ENCODE peak calls at places on chromosomes 4 and X, in six cellular contexts. D is Karpas-422, Q is mesendoderm, O is heart right ventricle, W is naive B cell, L is stomach. G is an unnamed sample.

GRCh38 chr4:119816473-119816872 is 187.9 kb upstream of the PDE5A start:
- DNase-seq in D (no peak), Q (no peak), O (no peak), W (no peak), L (no peak), G (no peak)

GRCh38 chr4:87851332-87851731 is 18.6 kb downstream of the MEPE start:
- DNase-seq in D (no peak), Q (no peak), O (no peak), W (no peak), L (no peak), G (no peak)

GRCh38 chrX:135087867-135088266 is 32.5 kb downstream of the ETDB start:
- DNase-seq in D (no peak), Q (no peak), O (no peak), W (no peak), L (no peak), G (no peak)

GRCh38 chrX:16465081-16465876 is 184.7 kb upstream of the S100G start:
- DNase-seq in D (no peak), Q (peak), O (no peak), W (no peak), L (no peak), G (no peak)

GRCh38 chr4:1208266-1208961 is 36.0 kb upstream of the SPON2 start:
- DNase-seq in D (no peak), Q (no peak), O (peak), W (no peak), L (no peak), G (no peak)

GRCh38 chrX:23389196-23389792 is 54.6 kb downstream of the PTCHD1 start:
- DNase-seq in D (no peak), Q (peak), O (no peak), W (no peak), L (no peak), G (peak)

GRCh38 chr4:139532951-139533350 is 23.1 kb downstream of the SETD7 start:
- DNase-seq in D (no peak), Q (no peak), O (no peak), W (no peak), L (no peak), G (no peak)

GRCh38 chrX:50643525-50644137 is 170.4 kb downstream of the SHROOM4 start:
- DNase-seq in D (no peak), Q (no peak), O (peak), W (no peak), L (no peak), G (no peak)

GRCh38 chr4:151417766-151418376 is 8.9 kb downstream of the FHIP1A start:
- DNase-seq in D (no peak), Q (peak), O (no peak), W (no peak), L (no peak), G (no peak)

GRCh38 chr4:73988096-73988495 is at the start of gene PPBP:
- DNase-seq in D (no peak), Q (no peak), O (no peak), W (no peak), L (no peak), G (no peak)

GRCh38 chr4:89275587-89275986 is 32.0 kb downstream of the GPRIN3 start:
- DNase-seq in D (no peak), Q (no peak), O (no peak), W (no peak), L (peak), G (no peak)

GRCh38 chrX:42087960-42088359 is 164.6 kb upstream of the CASK start:
- DNase-seq in D (no peak), Q (no peak), O (no peak), W (no peak), L (no peak), G (no peak)

GRCh38 chr4:7441201-7441600 is 6.5 kb upstream of the PSAPL1 start:
- DNase-seq in D (no peak), Q (no peak), O (no peak), W (no peak), L (no peak), G (no peak)

GRCh38 chrX:66046612-66047235 is 6.8 kb upstream of the VSIG4 start:
- DNase-seq in D (peak), Q (no peak), O (no peak), W (peak), L (no peak), G (no peak)

GRCh38 chr4:6840062-6840976 is 57.8 kb downstream of the KIAA0232 start:
- DNase-seq in D (no peak), Q (peak), O (no peak), W (no peak), L (no peak), G (no peak)

GRCh38 chrX:39497717-39498265 is 600.0 kb downstream of the BCOR start:
- DNase-seq in D (no peak), Q (no peak), O (no peak), W (no peak), L (no peak), G (no peak)

GRCh38 chr4:53463340-53463739 is 85.9 kb downstream of the FIP1L1 start:
- DNase-seq in D (no peak), Q (no peak), O (no peak), W (no peak), L (no peak), G (no peak)

GRCh38 chrX:139720136-139720535 is 12.2 kb upstream of the MCF2 start:
- DNase-seq in D (no peak), Q (peak), O (no peak), W (no peak), L (no peak), G (no peak)

GRCh38 chr4:81426770-81427604 is 44.7 kb downstream of the RASGEF1B start:
- DNase-seq in D (no peak), Q (no peak), O (no peak), W (no peak), L (no peak), G (no peak)

GRCh38 chr4:183241322-183241640 is 78.8 kb downstream of the CLDN22 start:
- DNase-seq in D (no peak), Q (peak), O (no peak), W (no peak), L (no peak), G (no peak)

GRCh38 chrX:138847930-138848329 is 136.4 kb upstream of the FGF13 start:
- DNase-seq in D (no peak), Q (peak), O (no peak), W (no peak), L (no peak), G (no peak)

GRCh38 chr4:38980903-38981676 is 51.1 kb downstream of the TMEM156 start:
- DNase-seq in D (no peak), Q (no peak), O (no peak), W (no peak), L (no peak), G (no peak)

GRCh38 chr4:65968873-65969272 is 298.6 kb upstream of the EPHA5 start:
- DNase-seq in D (no peak), Q (no peak), O (no peak), W (no peak), L (no peak), G (no peak)

GRCh38 chrX:17805120-17805519 is 56.0 kb downstream of the RAI2 start:
- DNase-seq in D (no peak), Q (peak), O (no peak), W (no peak), L (no peak), G (no peak)

GRCh38 chr4:573122-573892 is 2.8 kb downstream of the TMEM271 start:
- DNase-seq in D (no peak), Q (no peak), O (no peak), W (no peak), L (no peak), G (no peak)

GRCh38 chr4:38868055-38868965 is 704 bp downstream of the FAM114A1 start:
- DNase-seq in D (peak), Q (peak), O (peak), W (no peak), L (peak), G (peak)

GRCh38 chr4:153095448-153096204 is 108.6 kb upstream of the TRIM2 start:
- DNase-seq in D (no peak), Q (no peak), O (no peak), W (no peak), L (no peak), G (no peak)

GRCh38 chr4:1597021-1597931 is 86.8 kb downstream of the FAM53A start:
- DNase-seq in D (no peak), Q (no peak), O (peak), W (no peak), L (no peak), G (no peak)

G was measured in lung.